ENCODE peak calls at places on chromosomes 12 and 14, in nine cellular contexts. I, M, H, L, X, R, D, T and F are unnamed samples.

GRCh38 chr12:52575256-52575655 is 1.6 kb upstream of the KRT74 start:
- DNase-seq in I (no peak), M (no peak), H (no peak), L (no peak), X (no peak), R (no peak), D (no peak), T (no peak), F (no peak)

GRCh38 chr12:10736460-10736859 is 13.3 kb upstream of the YBX3 start:
- DNase-seq in I (no peak), M (no peak), H (no peak), L (no peak), X (no peak), R (no peak), D (no peak), T (no peak), F (no peak)

GRCh38 chr12:45439039-45439438 is 223.1 kb downstream of the ANO6 start:
- DNase-seq in I (no peak), M (no peak), H (no peak), L (no peak), X (no peak), R (no peak), D (no peak), T (no peak), F (no peak)

GRCh38 chr12:108724054-108724889 is 7.0 kb downstream of the CORO1C start:
- DNase-seq in I (peak), M (no peak), H (peak), L (no peak), X (no peak), R (no peak), D (no peak), T (no peak), F (no peak)

GRCh38 chr12:111353603-111354295 is 15.1 kb downstream of the PHETA1 start:
- DNase-seq in I (no peak), M (no peak), H (no peak), L (no peak), X (no peak), R (no peak), D (no peak), T (no peak), F (no peak)

GRCh38 chr12:124664395-124665111 is 97.1 kb upstream of the NCOR2 start:
- DNase-seq in I (peak), M (no peak), H (no peak), L (no peak), X (no peak), R (no peak), D (no peak), T (no peak), F (no peak)

GRCh38 chr12:93380480-93381121 is 2.9 kb downstream of the NUDT4 start:
- DNase-seq in I (peak), M (no peak), H (peak), L (no peak), X (no peak), R (no peak), D (no peak), T (no peak), F (peak)

GRCh38 chr14:86954623-86955022 is 1038.4 kb downstream of the GALC start:
- DNase-seq in I (no peak), M (peak), H (no peak), L (no peak), X (no peak), R (no peak), D (no peak), T (no peak), F (no peak)

GRCh38 chr12:53383258-53383657 is 3.3 kb downstream of the SP1 start:
- DNase-seq in I (no peak), M (no peak), H (no peak), L (no peak), X (no peak), R (no peak), D (no peak), T (no peak), F (no peak)

GRCh38 chr14:94101748-94102147 is 8.8 kb upstream of the IFI27 start:
- DNase-seq in I (no peak), M (peak), H (no peak), L (no peak), X (no peak), R (no peak), D (no peak), T (no peak), F (no peak)